ENCODE peak calls at places on chromosome 14, in seven cellular contexts. I, V, M, N, K, S and Y are unnamed samples.

GRCh38 chr14:83300454-83301064 is 1766.9 kb upstream of the SEL1L start:
- DNase-seq in S (no peak), M (no peak), V (no peak), K (no peak), I (peak), N (peak), Y (no peak)

GRCh38 chr14:73269729-73270651 is 32.7 kb downstream of the PAPLN start:
- DNase-seq in N (peak), I (no peak), M (peak), K (no peak), V (no peak), S (peak), Y (no peak)

GRCh38 chr14:95033851-95034622 is 123.3 kb downstream of the DICER1 start:
- DNase-seq in V (no peak), M (peak), S (peak), N (no peak), K (no peak), I (no peak), Y (peak)

GRCh38 chr14:30017370-30017993 is 89.8 kb upstream of the PRKD1 start:
- DNase-seq in K (no peak), V (no peak), N (no peak), M (no peak), I (no peak), S (no peak), Y (no peak)

GRCh38 chr14:68632591-68632895 is 160.3 kb downstream of the ZFP36L1 start:
- DNase-seq in M (no peak), N (no peak), V (no peak), I (no peak), K (no peak), S (no peak), Y (no peak)

GRCh38 chr14:89370781-89371180 is 46.3 kb downstream of the FOXN3 start:
- DNase-seq in N (no peak), M (no peak), I (no peak), S (no peak), V (no peak), K (no peak), Y (no peak)

GRCh38 chr14:53265025-53265424 is 111.9 kb upstream of the DDHD1 start:
- DNase-seq in S (no peak), N (no peak), V (no peak), I (no peak), M (no peak), K (no peak), Y (no peak)

GRCh38 chr14:103065861-103066260 is 8.5 kb upstream of the CDC42BPB start:
- DNase-seq in N (no peak), K (no peak), M (no peak), I (no peak), V (no peak), S (no peak), Y (no peak)

GRCh38 chr14:69571879-69572633 is 2.6 kb downstream of the CCDC177 start:
- DNase-seq in V (no peak), M (peak), S (no peak), K (no peak), I (no peak), N (no peak), Y (no peak)

GRCh38 chr14:69610859-69611263 is 535 bp upstream of the SUSD6 start:
- DNase-seq in V (no peak), K (no peak), M (no peak), S (no peak), I (peak), N (peak), Y (no peak)

GRCh38 chr14:68285421-68286179 is 466.0 kb downstream of the RAD51B start:
- DNase-seq in V (peak), N (peak), I (no peak), K (no peak), M (no peak), S (no peak), Y (no peak)

GRCh38 chr14:72909163-72909562 is 15.3 kb upstream of the DPF3 start:
- DNase-seq in S (no peak), V (no peak), M (no peak), K (no peak), N (peak), I (no peak), Y (no peak)

GRCh38 chr14:63045234-63045611 is at the start of gene KCNH5:
- DNase-seq in M (no peak), K (no peak), I (no peak), S (no peak), V (no peak), N (peak), Y (peak)

GRCh38 chr14:54691525-54692260 is 124.8 kb downstream of the SAMD4A start:
- DNase-seq in I (peak), N (peak), V (peak), K (no peak), S (peak), M (peak), Y (peak)

GRCh38 chr14:96681826-96682225 is 115.4 kb upstream of the VRK1 start:
- DNase-seq in I (no peak), S (no peak), N (peak), K (no peak), M (no peak), V (no peak), Y (no peak)

GRCh38 chr14:92412912-92413311 is 89.9 kb downstream of the SLC24A4 start:
- DNase-seq in M (no peak), N (peak), K (no peak), S (no peak), I (peak), V (no peak), Y (no peak)

GRCh38 chr14:28163261-28163660 is 603.3 kb upstream of the FOXG1 start:
- DNase-seq in M (no peak), V (no peak), N (no peak), I (no peak), K (no peak), S (no peak), Y (no peak)

GRCh38 chr14:106879241-106879640 is 1352.9 kb downstream of the TMEM121 start:
- DNase-seq in V (peak), I (no peak), N (no peak), K (no peak), M (peak), S (no peak), Y (peak)

GRCh38 chr14:28635387-28635786 is 131.2 kb upstream of the FOXG1 start:
- DNase-seq in K (no peak), I (no peak), N (peak), S (no peak), V (no peak), M (no peak), Y (no peak)

GRCh38 chr14:33705521-33705920 is 245.4 kb downstream of the EGLN3 start:
- DNase-seq in K (no peak), S (no peak), V (no peak), N (no peak), M (no peak), I (no peak), Y (no peak)

GRCh38 chr14:93056166-93056839 is 59.4 kb downstream of the ITPK1 start:
- DNase-seq in M (no peak), S (no peak), N (no peak), V (peak), K (no peak), I (no peak), Y (no peak)

GRCh38 chr14:82387699-82388098 is 854.0 kb upstream of the SEL1L start:
- DNase-seq in S (no peak), K (no peak), M (peak), V (no peak), N (no peak), I (no peak), Y (no peak)

GRCh38 chr14:96039633-96040311 is 610 bp downstream of the C14orf132 start:
- DNase-seq in M (no peak), I (peak), N (peak), K (no peak), V (no peak), S (no peak), Y (no peak)

DNA sequence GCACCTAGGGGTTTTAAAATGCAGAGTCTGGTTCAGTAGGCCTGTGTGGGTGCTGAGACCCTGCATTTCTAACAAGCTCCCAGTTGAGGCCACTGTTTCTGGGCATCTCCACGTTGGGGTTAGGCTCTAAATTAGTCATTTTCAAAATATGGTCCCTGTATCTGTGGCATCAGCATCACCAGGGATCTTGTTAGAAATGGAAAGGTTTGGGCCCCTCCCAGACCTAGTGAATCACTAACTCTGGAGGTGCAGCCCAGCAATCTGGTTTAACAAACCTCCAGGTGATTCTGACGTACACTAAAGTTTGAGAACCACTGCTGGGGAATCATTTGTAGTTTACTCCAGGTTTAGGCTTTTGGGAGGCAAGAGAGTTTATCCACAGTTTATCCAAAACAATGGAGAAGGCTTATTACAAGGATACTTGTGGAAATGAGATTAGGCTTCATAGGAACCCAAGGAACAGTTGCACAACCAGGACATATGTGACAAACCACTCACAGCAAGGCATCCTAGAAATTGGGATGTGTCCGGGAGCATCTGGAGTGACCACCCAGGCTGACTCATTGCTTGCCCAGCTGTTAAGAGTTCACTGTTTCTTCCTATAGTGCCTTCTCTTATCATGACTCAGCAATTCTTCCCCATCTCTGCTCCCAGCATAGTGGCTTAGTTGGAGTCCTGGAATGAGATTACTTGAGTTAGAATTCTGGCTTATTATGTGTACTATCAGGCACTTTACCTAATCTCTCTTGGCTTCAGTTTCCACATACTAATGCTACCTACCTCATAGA is 71.6 kb upstream of the STXBP6 start:
- DNase-seq in V (no peak), N (peak), M (no peak), K (peak), I (peak), S (no peak), Y (no peak)
- TF ChIP-seq CTCF in V (no peak), N (no peak), M (no peak), K (no peak), I (peak), S (no peak), Y (no peak)

GRCh38 chr14:36207500-36207899 is 31.0 kb upstream of the PTCSC3 start:
- DNase-seq in I (no peak), N (no peak), S (no peak), K (no peak), V (no peak), M (no peak), Y (no peak)
- TF ChIP-seq CTCF in I (peak), N (peak), S (peak), K (peak), V (no peak), M (no peak), Y (peak)

GRCh38 chr14:47606601-47607000 is 68.8 kb downstream of the MDGA2 start:
- DNase-seq in N (no peak), V (no peak), M (no peak), S (no peak), K (peak), I (no peak), Y (no peak)
- TF ChIP-seq CTCF in N (no peak), V (no peak), M (no peak), S (no peak), K (no peak), I (no peak), Y (no peak)

GRCh38 chr14:58881433-58881832 is 243.7 kb downstream of the DACT1 start:
- DNase-seq in K (no peak), M (no peak), I (no peak), V (no peak), S (no peak), N (no peak), Y (no peak)

GRCh38 chr14:58887931-58888330 is 250.2 kb downstream of the DACT1 start:
- DNase-seq in N (no peak), S (no peak), K (no peak), I (no peak), V (no peak), M (no peak), Y (no peak)

GRCh38 chr14:58882577-58883018 is 244.8 kb downstream of the DACT1 start:
- DNase-seq in I (peak), S (no peak), M (no peak), V (no peak), K (no peak), N (peak), Y (no peak)

GRCh38 chr14:58878740-58879139 is 241.0 kb downstream of the DACT1 start:
- DNase-seq in K (no peak), V (no peak), I (no peak), M (no peak), N (no peak), S (no peak), Y (no peak)

DNA sequence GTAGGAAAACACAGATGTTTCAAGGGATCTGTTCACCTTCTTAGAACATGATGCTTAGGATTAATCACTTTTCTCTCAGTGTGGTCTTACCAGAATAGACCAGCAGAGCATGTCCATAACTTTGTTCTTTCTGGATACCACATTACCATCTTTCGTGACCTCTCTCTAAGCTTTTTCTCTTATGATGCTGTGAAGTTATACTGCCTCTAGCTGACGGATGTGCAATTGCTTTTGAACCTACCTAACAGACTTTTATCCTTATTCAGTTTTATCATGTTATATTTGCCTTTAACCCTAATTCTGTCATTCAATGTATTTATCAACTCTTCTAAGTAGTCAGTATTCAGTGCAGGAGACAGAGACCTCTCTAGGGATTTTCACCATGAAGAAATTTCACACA is 246.7 kb downstream of the DACT1 start:
- DNase-seq in S (no peak), N (no peak), V (no peak), M (no peak), I (no peak), K (no peak), Y (no peak)
- TF ChIP-seq CTCF in S (no peak), N (peak), V (no peak), M (no peak), I (peak), K (no peak), Y (peak)

GRCh38 chr14:56342419-56342901 is 224.2 kb downstream of the PELI2 start:
- DNase-seq in I (peak), V (no peak), S (no peak), N (peak), K (no peak), M (no peak), Y (no peak)
- TF ChIP-seq CTCF in I (no peak), V (no peak), S (no peak), N (no peak), K (no peak), M (no peak), Y (no peak)

GRCh38 chr14:75281691-75282000 is 3.0 kb downstream of the FOS start:
- DNase-seq in S (no peak), M (no peak), I (no peak), V (no peak), K (no peak), N (no peak), Y (no peak)

GRCh38 chr14:75285331-75285730 is 6.7 kb downstream of the FOS start:
- DNase-seq in K (no peak), V (no peak), I (no peak), N (no peak), M (no peak), S (no peak), Y (no peak)

GRCh38 chr14:75283884-75284563 is 5.4 kb downstream of the FOS start:
- DNase-seq in N (peak), V (no peak), M (peak), I (peak), S (no peak), K (no peak), Y (no peak)

GRCh38 chr14:75282166-75282547 is 3.5 kb downstream of the FOS start:
- DNase-seq in K (no peak), I (no peak), V (no peak), N (peak), M (no peak), S (no peak), Y (no peak)

GRCh38 chr14:75283162-75283883 is 4.7 kb downstream of the FOS start:
- DNase-seq in K (no peak), V (peak), M (peak), I (peak), S (no peak), N (peak), Y (no peak)
- TF ChIP-seq CTCF in K (peak), V (peak), M (peak), I (peak), S (no peak), N (peak), Y (peak)

DNA sequence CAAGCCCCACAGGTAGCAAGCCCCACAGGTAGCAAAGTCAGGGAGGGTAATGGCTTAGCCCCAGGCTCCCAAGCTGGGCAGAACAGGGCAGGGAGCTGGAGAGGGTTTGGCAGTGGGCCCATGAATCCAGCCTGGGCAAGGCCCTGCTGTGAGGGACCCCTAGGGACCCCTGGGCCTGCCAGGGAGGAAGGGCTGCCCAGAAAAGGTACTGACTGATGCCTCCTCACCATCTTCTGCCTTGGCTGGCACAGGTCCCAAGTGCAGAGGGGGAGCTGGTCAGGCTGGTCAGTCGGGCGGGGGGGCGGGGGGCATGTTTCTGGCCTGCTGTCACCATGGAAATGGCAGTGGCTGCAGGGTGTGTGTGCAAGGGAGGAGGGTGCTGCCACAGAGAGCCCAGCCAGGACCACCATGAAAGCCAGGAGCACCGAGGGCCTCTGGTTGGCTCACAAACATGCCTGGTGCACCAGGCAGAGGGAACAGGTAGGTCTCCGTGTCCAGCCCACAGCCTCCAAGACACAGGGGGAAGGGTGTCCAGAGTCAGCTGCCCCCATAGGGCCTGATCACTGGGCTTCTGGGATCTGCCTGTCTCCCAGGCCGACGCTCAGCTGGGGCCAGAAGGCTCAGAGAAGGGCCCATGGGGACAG is 1.5 kb upstream of the CRIP2 start:
- DNase-seq in N (no peak), V (no peak), M (no peak), S (no peak), K (no peak), I (no peak), Y (no peak)
- TF ChIP-seq CTCF in N (no peak), V (no peak), M (no peak), S (no peak), K (no peak), I (no peak), Y (no peak)

DNA sequence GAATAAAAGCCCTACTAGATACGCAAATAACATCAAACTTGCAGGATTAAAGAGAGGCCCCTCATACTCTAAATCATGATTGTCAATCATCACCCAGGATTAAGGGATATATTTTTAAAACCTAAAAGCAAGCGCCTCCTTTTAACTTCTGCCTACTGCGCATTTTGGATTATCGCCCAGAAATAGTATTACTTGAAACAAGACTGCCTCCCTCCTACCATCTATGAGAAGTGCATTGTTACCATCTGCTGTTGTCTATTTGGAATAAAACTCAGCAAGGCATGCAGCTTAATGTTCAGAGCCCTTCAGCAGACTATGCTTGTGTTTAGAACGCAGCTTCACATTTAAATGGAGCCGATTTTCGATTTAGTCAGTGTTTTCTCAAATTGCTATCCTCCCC is 79.6 kb downstream of the EXOC5 start:
- DNase-seq in M (no peak), K (no peak), V (no peak), I (peak), S (no peak), N (peak), Y (no peak)
- TF ChIP-seq CTCF in M (no peak), K (no peak), V (no peak), I (no peak), S (no peak), N (peak), Y (peak)

GRCh38 chr14:70858641-70859040 is 48.6 kb upstream of the PCNX1 start:
- DNase-seq in I (no peak), N (no peak), M (no peak), S (no peak), V (no peak), K (no peak), Y (no peak)
- TF ChIP-seq CTCF in I (peak), N (no peak), M (no peak), S (no peak), V (no peak), K (no peak), Y (no peak)